ENCODE peak calls at places on chromosome 7, in nine cellular contexts. One of them, this sample, is unnamed.

GRCh38 chr7:83161186-83161585 is 1.5 kb downstream of the PCLO start:
- DNase-seq in hepatocyte: peak; percentile 19
- DNase-seq in mesendoderm: peak; percentile 24
- DNase-seq in cardiac muscle cell: no peak
- DNase-seq in CD8-positive, alpha-beta T cell: no peak
- DNase-seq in keratinocyte: no peak
- DNase-seq in SJSA1: no peak
- DNase-seq in neural progenitor cell: peak; percentile 13
- DNase-seq in ovary: no peak
- DNase-seq in this sample: no peak

GRCh38 chr7:26345837-26346236 is 54.2 kb downstream of the SNX10 start:
- DNase-seq in mesendoderm: no peak
- DNase-seq in ovary: no peak
- DNase-seq in SJSA1: no peak
- DNase-seq in CD8-positive, alpha-beta T cell: no peak
- DNase-seq in hepatocyte: no peak
- DNase-seq in keratinocyte: no peak
- DNase-seq in cardiac muscle cell: no peak
- DNase-seq in neural progenitor cell: no peak
- DNase-seq in this sample: no peak

GRCh38 chr7:76357379-76358052 is 1.3 kb downstream of the YWHAG start:
- DNase-seq in neural progenitor cell: no peak
- DNase-seq in SJSA1: no peak
- DNase-seq in ovary: no peak
- DNase-seq in mesendoderm: no peak
- DNase-seq in cardiac muscle cell: no peak
- DNase-seq in CD8-positive, alpha-beta T cell: no peak
- DNase-seq in hepatocyte: no peak
- DNase-seq in keratinocyte: no peak
- DNase-seq in this sample: no peak

GRCh38 chr7:151796091-151796870 is 80.6 kb downstream of the PRKAG2 start:
- DNase-seq in cardiac muscle cell: no peak
- DNase-seq in neural progenitor cell: no peak
- DNase-seq in keratinocyte: no peak
- DNase-seq in SJSA1: peak; percentile 81
- DNase-seq in CD8-positive, alpha-beta T cell: no peak
- DNase-seq in ovary: no peak
- DNase-seq in hepatocyte: peak; percentile 41
- DNase-seq in mesendoderm: no peak
- DNase-seq in this sample: no peak

GRCh38 chr7:80412842-80413241 is 99.0 kb downstream of the GNAT3 start:
- DNase-seq in SJSA1: no peak
- DNase-seq in mesendoderm: no peak
- DNase-seq in cardiac muscle cell: peak; percentile 8
- DNase-seq in CD8-positive, alpha-beta T cell: no peak
- DNase-seq in ovary: no peak
- DNase-seq in neural progenitor cell: no peak
- DNase-seq in hepatocyte: no peak
- DNase-seq in keratinocyte: no peak
- DNase-seq in this sample: no peak

GRCh38 chr7:70193514-70193913 is 595.2 kb downstream of the AUTS2 start:
- DNase-seq in ovary: no peak
- DNase-seq in hepatocyte: peak; percentile 45
- DNase-seq in keratinocyte: no peak
- DNase-seq in CD8-positive, alpha-beta T cell: no peak
- DNase-seq in cardiac muscle cell: peak; percentile 45
- DNase-seq in SJSA1: no peak
- DNase-seq in neural progenitor cell: no peak
- DNase-seq in mesendoderm: no peak
- DNase-seq in this sample: no peak

GRCh38 chr7:105935250-105935649 is 27.8 kb upstream of the CDHR3 start:
- DNase-seq in ovary: no peak
- DNase-seq in SJSA1: no peak
- DNase-seq in mesendoderm: no peak
- DNase-seq in cardiac muscle cell: no peak
- DNase-seq in CD8-positive, alpha-beta T cell: no peak
- DNase-seq in keratinocyte: no peak
- DNase-seq in neural progenitor cell: no peak
- DNase-seq in hepatocyte: no peak
- DNase-seq in this sample: no peak

GRCh38 chr7:101863598-101863997 is 46.2 kb downstream of the CUX1 start:
- DNase-seq in cardiac muscle cell: no peak
- DNase-seq in CD8-positive, alpha-beta T cell: no peak
- DNase-seq in keratinocyte: no peak
- DNase-seq in hepatocyte: no peak
- DNase-seq in mesendoderm: no peak
- DNase-seq in ovary: no peak
- DNase-seq in neural progenitor cell: no peak
- DNase-seq in SJSA1: no peak
- DNase-seq in this sample: no peak

GRCh38 chr7:121042195-121042594 is 53.7 kb downstream of the CPED1 start:
- DNase-seq in neural progenitor cell: no peak
- DNase-seq in CD8-positive, alpha-beta T cell: no peak
- DNase-seq in keratinocyte: no peak
- DNase-seq in hepatocyte: no peak
- DNase-seq in mesendoderm: no peak
- DNase-seq in cardiac muscle cell: no peak
- DNase-seq in SJSA1: no peak
- DNase-seq in ovary: no peak
- DNase-seq in this sample: no peak

GRCh38 chr7:90625562-90625961 is 29.4 kb downstream of the CDK14 start:
- DNase-seq in keratinocyte: no peak
- DNase-seq in hepatocyte: peak; percentile 78
- DNase-seq in CD8-positive, alpha-beta T cell: no peak
- DNase-seq in SJSA1: peak; percentile 81
- DNase-seq in cardiac muscle cell: peak; percentile 95
- DNase-seq in neural progenitor cell: peak; percentile 80
- DNase-seq in mesendoderm: peak; percentile 93
- DNase-seq in ovary: peak; percentile 42
- DNase-seq in this sample: peak; percentile 21

GRCh38 chr7:99369767-99370353 is 4.7 kb upstream of the ARPC1B start:
- DNase-seq in cardiac muscle cell: peak; percentile 66
- DNase-seq in ovary: no peak
- DNase-seq in mesendoderm: no peak
- DNase-seq in neural progenitor cell: no peak
- DNase-seq in SJSA1: no peak
- DNase-seq in hepatocyte: no peak
- DNase-seq in keratinocyte: no peak
- DNase-seq in CD8-positive, alpha-beta T cell: no peak
- DNase-seq in this sample: no peak

GRCh38 chr7:157522189-157522588 is 185.4 kb downstream of the DNAJB6 start:
- DNase-seq in neural progenitor cell: no peak
- DNase-seq in ovary: peak; percentile 3
- DNase-seq in hepatocyte: no peak
- DNase-seq in CD8-positive, alpha-beta T cell: no peak
- DNase-seq in SJSA1: peak; percentile 31
- DNase-seq in mesendoderm: no peak
- DNase-seq in keratinocyte: no peak
- DNase-seq in cardiac muscle cell: no peak
- DNase-seq in this sample: no peak

GRCh38 chr7:97770845-97771244 is 39.0 kb downstream of the TAC1 start:
- DNase-seq in ovary: no peak
- DNase-seq in hepatocyte: no peak
- DNase-seq in cardiac muscle cell: no peak
- DNase-seq in mesendoderm: no peak
- DNase-seq in keratinocyte: no peak
- DNase-seq in CD8-positive, alpha-beta T cell: no peak
- DNase-seq in neural progenitor cell: no peak
- DNase-seq in SJSA1: no peak
- DNase-seq in this sample: no peak

GRCh38 chr7:36941359-36941758 is 217.1 kb upstream of the AOAH start:
- DNase-seq in ovary: no peak
- DNase-seq in CD8-positive, alpha-beta T cell: no peak
- DNase-seq in cardiac muscle cell: no peak
- DNase-seq in SJSA1: no peak
- DNase-seq in keratinocyte: no peak
- DNase-seq in mesendoderm: no peak
- DNase-seq in neural progenitor cell: no peak
- DNase-seq in hepatocyte: no peak
- DNase-seq in this sample: no peak
- H3K4me1 ChIP-seq in ovary: no peaks in the 10 kb centered on the region
- H3K4me1 ChIP-seq in CD8-positive, alpha-beta T cell: peaks cover 16% of the 10 kb centered on the region
- H3K4me1 ChIP-seq in cardiac muscle cell: peaks cover 28% of the 10 kb centered on the region
- H3K4me1 ChIP-seq in SJSA1: no peaks in the 10 kb centered on the region
- H3K4me1 ChIP-seq in keratinocyte: no peaks in the 10 kb centered on the region
- H3K4me1 ChIP-seq in mesendoderm: no peaks in the 10 kb centered on the region
- H3K4me1 ChIP-seq in neural progenitor cell: peaks cover 4% of the 10 kb centered on the region
- H3K4me1 ChIP-seq in hepatocyte: peaks cover 11% of the 10 kb centered on the region
- H3K4me1 ChIP-seq in this sample: no peaks in the 10 kb centered on the region

GRCh38 chr7:139417478-139417877 is 57.8 kb downstream of the LUC7L2 start:
- DNase-seq in cardiac muscle cell: no peak
- DNase-seq in neural progenitor cell: no peak
- DNase-seq in ovary: no peak
- DNase-seq in SJSA1: no peak
- DNase-seq in mesendoderm: no peak
- DNase-seq in CD8-positive, alpha-beta T cell: no peak
- DNase-seq in hepatocyte: no peak
- DNase-seq in keratinocyte: no peak
- DNase-seq in this sample: no peak
- H3K36me3 ChIP-seq in cardiac muscle cell: peaks cover 59% of the 10 kb centered on the region
- H3K36me3 ChIP-seq in neural progenitor cell: peaks cover 35% of the 10 kb centered on the region
- H3K36me3 ChIP-seq in ovary: no peaks in the 10 kb centered on the region
- H3K36me3 ChIP-seq in SJSA1: peaks cover 90% of the 10 kb centered on the region
- H3K36me3 ChIP-seq in mesendoderm: peaks cover 1% of the 10 kb centered on the region
- H3K36me3 ChIP-seq in CD8-positive, alpha-beta T cell: peaks cover 41% of the 10 kb centered on the region
- H3K36me3 ChIP-seq in hepatocyte: no peaks in the 10 kb centered on the region
- H3K36me3 ChIP-seq in keratinocyte: peaks cover 29% of the 10 kb centered on the region
- H3K36me3 ChIP-seq in this sample: no peaks in the 10 kb centered on the region

GRCh38 chr7:159155410-159155809 is 10.7 kb upstream of the VIPR2 start:
- DNase-seq in hepatocyte: no peak
- DNase-seq in keratinocyte: no peak
- DNase-seq in SJSA1: no peak
- DNase-seq in ovary: no peak
- DNase-seq in cardiac muscle cell: no peak
- DNase-seq in CD8-positive, alpha-beta T cell: no peak
- DNase-seq in neural progenitor cell: no peak
- DNase-seq in mesendoderm: no peak
- DNase-seq in this sample: no peak
- H3K4me1 ChIP-seq in hepatocyte: no peaks in the 10 kb centered on the region
- H3K4me1 ChIP-seq in keratinocyte: no peaks in the 10 kb centered on the region
- H3K4me1 ChIP-seq in SJSA1: no peaks in the 10 kb centered on the region
- H3K4me1 ChIP-seq in ovary: no peaks in the 10 kb centered on the region
- H3K4me1 ChIP-seq in cardiac muscle cell: no peaks in the 10 kb centered on the region
- H3K4me1 ChIP-seq in CD8-positive, alpha-beta T cell: no peaks in the 10 kb centered on the region
- H3K4me1 ChIP-seq in neural progenitor cell: no peaks in the 10 kb centered on the region
- H3K4me1 ChIP-seq in mesendoderm: no peaks in the 10 kb centered on the region
- H3K4me1 ChIP-seq in this sample: no peaks in the 10 kb centered on the region

DNA sequence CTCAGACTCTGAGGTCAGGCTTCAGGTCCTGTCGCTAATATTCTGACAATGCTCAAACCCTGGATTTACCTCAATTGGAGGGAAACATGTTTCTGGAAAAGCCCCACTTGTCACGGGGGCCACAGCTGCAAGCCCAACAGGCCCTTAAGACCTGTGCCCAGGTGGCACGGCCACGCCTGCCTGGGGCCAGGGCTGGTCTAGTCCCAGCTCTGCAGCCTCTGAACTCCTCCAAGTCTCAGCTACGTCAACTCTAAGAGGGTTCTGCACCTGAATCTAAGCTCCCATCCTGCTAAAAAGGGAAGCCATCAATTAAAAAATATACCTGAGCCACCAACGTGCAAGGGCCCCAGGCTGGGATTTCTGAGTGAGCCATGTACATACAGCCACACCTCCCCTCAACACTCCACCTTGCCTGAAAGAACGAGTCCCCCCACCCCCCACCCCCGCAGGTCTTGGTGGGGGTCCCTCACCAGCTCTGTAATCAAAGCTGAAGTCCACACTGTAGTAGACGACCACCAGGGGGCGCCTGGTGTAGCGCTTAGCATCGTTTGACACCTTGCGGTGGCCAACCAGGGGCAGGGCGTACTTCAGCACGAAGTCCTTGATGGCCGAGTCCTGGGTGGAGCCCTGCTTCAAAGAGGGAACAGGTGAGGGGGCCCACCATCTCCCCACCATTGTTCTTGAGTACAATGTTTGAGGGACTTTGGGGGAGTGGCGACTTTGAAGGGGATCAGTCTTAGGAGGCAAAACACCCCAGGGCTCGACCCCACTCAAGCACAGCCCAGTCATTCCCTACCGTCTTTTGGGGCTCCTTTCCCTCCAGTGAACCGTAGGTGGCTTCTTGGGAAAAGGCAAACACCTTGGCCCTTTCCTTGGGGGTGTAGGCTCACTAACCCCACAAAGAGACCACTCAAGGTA is 22.6 kb downstream of the PDIA4 start:
- DNase-seq in keratinocyte: no peak
- DNase-seq in cardiac muscle cell: peak; percentile 76
- DNase-seq in mesendoderm: peak; percentile 88
- DNase-seq in CD8-positive, alpha-beta T cell: peak; percentile 82
- DNase-seq in ovary: peak; percentile 85
- DNase-seq in SJSA1: peak; percentile 79
- DNase-seq in hepatocyte: peak; percentile 83
- DNase-seq in neural progenitor cell: peak; percentile 89
- DNase-seq in this sample: peak; percentile 73
- H3K36me3 ChIP-seq in keratinocyte: peaks cover 70% of the 10 kb centered on the region
- H3K36me3 ChIP-seq in cardiac muscle cell: peaks cover 49% of the 10 kb centered on the region
- H3K36me3 ChIP-seq in mesendoderm: peaks cover 36% of the 10 kb centered on the region
- H3K36me3 ChIP-seq in CD8-positive, alpha-beta T cell: peaks cover 14% of the 10 kb centered on the region
- H3K36me3 ChIP-seq in ovary: no peaks in the 10 kb centered on the region
- H3K36me3 ChIP-seq in SJSA1: peaks cover 71% of the 10 kb centered on the region
- H3K36me3 ChIP-seq in hepatocyte: no peaks in the 10 kb centered on the region
- H3K36me3 ChIP-seq in neural progenitor cell: no peaks in the 10 kb centered on the region
- H3K36me3 ChIP-seq in this sample: no peaks in the 10 kb centered on the region

This sample was measured in adrenal gland.